ENCODE peak calls at places on chromosomes 12 and 14, in five cellular contexts. I, G, S, M and L are unnamed samples.

GRCh38 chr12:16166563-16167470 is 110.7 kb downstream of the SLC15A5 start:
- DNase-seq in M (no peak), I (no peak), S (no peak), G (no peak), L (no peak)

GRCh38 chr12:131673519-131674265 is 37.2 kb upstream of the SFSWAP start:
- DNase-seq in I (no peak), M (no peak), G (no peak), S (no peak), L (no peak)

GRCh38 chr14:61563880-61564622 is 131.3 kb upstream of the HIF1A start:
- DNase-seq in I (no peak), S (no peak), G (no peak), M (no peak), L (no peak)

GRCh38 chr12:71848212-71848611 is 8.7 kb downstream of the TBC1D15 start:
- DNase-seq in M (no peak), S (no peak), I (no peak), G (no peak), L (no peak)

GRCh38 chr12:39613525-39613924 is 6.1 kb downstream of the ABCD2 start:
- DNase-seq in G (no peak), M (no peak), S (no peak), I (no peak), L (no peak)

GRCh38 chr14:35374273-35374681 is 30.3 kb downstream of the NFKBIA start:
- DNase-seq in G (no peak), S (peak), M (no peak), I (no peak), L (no peak)

GRCh38 chr12:100675432-100675831 is 101.9 kb downstream of the GAS2L3 start:
- DNase-seq in I (no peak), G (no peak), M (no peak), S (no peak), L (no peak)

GRCh38 chr12:122310636-122311035 is 44.3 kb upstream of the VPS33A start:
- DNase-seq in S (no peak), G (no peak), I (no peak), M (no peak), L (no peak)

GRCh38 chr12:119843100-119843499 is 34.0 kb downstream of the CIT start:
- DNase-seq in S (peak), G (no peak), I (no peak), M (no peak), L (no peak)

GRCh38 chr12:110501378-110501721 is 561 bp downstream of the VPS29 start:
- DNase-seq in G (no peak), I (no peak), M (no peak), S (peak), L (peak)

GRCh38 chr12:3770891-3771290 is 18.0 kb upstream of the CRACR2A start:
- DNase-seq in M (no peak), I (no peak), S (peak), G (no peak), L (no peak)

GRCh38 chr14:103746706-103747105 is 31.1 kb downstream of the ZFYVE21 start:
- DNase-seq in I (no peak), M (no peak), G (peak), S (peak), L (no peak)

GRCh38 chr14:99241314-99242035 is 30.5 kb downstream of the BCL11B start:
- DNase-seq in M (no peak), G (no peak), I (no peak), S (no peak), L (no peak)

GRCh38 chr14:89424241-89424640 is 7.2 kb upstream of the FOXN3 start:
- DNase-seq in M (no peak), S (no peak), G (no peak), I (no peak), L (no peak)

GRCh38 chr14:104294628-104294982 is 156.2 kb downstream of the KIF26A start:
- DNase-seq in G (no peak), M (no peak), I (no peak), S (no peak), L (no peak)

GRCh38 chr14:104559043-104559768 is 20.4 kb upstream of the C14orf180 start:
- DNase-seq in S (no peak), I (no peak), G (no peak), M (no peak), L (no peak)

GRCh38 chr12:623172-623864 is 39.9 kb downstream of the NINJ2 start:
- DNase-seq in G (no peak), M (no peak), I (no peak), S (no peak), L (no peak)

GRCh38 chr12:44750468-44750867 is 125.6 kb downstream of the NELL2 start:
- DNase-seq in I (no peak), S (no peak), M (no peak), G (no peak), L (no peak)

GRCh38 chr14:54700717-54701116 is 133.8 kb downstream of the SAMD4A start:
- DNase-seq in S (no peak), G (no peak), I (no peak), M (no peak), L (no peak)

GRCh38 chr12:88314706-88315105 is 172.6 kb downstream of the TMTC3 start:
- DNase-seq in I (no peak), M (no peak), G (no peak), S (no peak), L (no peak)

GRCh38 chr12:79055926-79056674 is 191.5 kb downstream of the SYT1 start:
- DNase-seq in S (no peak), G (no peak), M (no peak), I (no peak), L (no peak)

GRCh38 chr14:21015312-21015711 is 9.5 kb downstream of the NDRG2 start:
- DNase-seq in G (no peak), I (no peak), S (no peak), M (no peak), L (no peak)

GRCh38 chr14:68576496-68577244 is 216.2 kb downstream of the ZFP36L1 start:
- DNase-seq in G (no peak), I (no peak), S (peak), M (no peak), L (no peak)

GRCh38 chr12:63823040-63823439 is 21.5 kb upstream of the SRGAP1 start:
- DNase-seq in I (no peak), M (no peak), S (no peak), G (no peak), L (no peak)

GRCh38 chr12:87368259-87368658 is 660.9 kb downstream of the C12orf50 start:
- DNase-seq in G (no peak), S (no peak), I (no peak), M (no peak), L (no peak)

GRCh38 chr12:16526693-16527092 is 79.3 kb downstream of the LMO3 start:
- DNase-seq in G (no peak), S (peak), M (no peak), I (no peak), L (no peak)